ENCODE peak calls at places on chromosomes 4 and X, in five cellular contexts. R, C, V, X and I are unnamed samples.

GRCh38 chr4:26124753-26125236 is 196.0 kb upstream of the RBPJ start:
- DNase-seq in V (no peak), R (no peak), X (peak; percentile 71), C (peak; percentile 42), I (no peak)

GRCh38 chrX:103215037-103215767 is at the start of gene BEX4:
- DNase-seq in R (peak; percentile 84), X (peak; percentile 81), C (peak; percentile 71), V (peak; percentile 84), I (peak; percentile 91)

GRCh38 chrX:65595460-65595876 is 60.9 kb upstream of the LAS1L start:
- DNase-seq in C (peak; percentile 86), R (peak; percentile 88), X (peak; percentile 73), V (peak; percentile 77), I (peak; percentile 94)

GRCh38 chrX:101257448-101258259 is 33.5 kb downstream of the TAF7L start:
- DNase-seq in R (no peak), X (no peak), C (peak; percentile 26), V (no peak), I (no peak)

GRCh38 chrX:127459784-127460183 is 592.4 kb downstream of the ACTRT1 start:
- DNase-seq in V (no peak), X (no peak), R (no peak), C (no peak), I (no peak)

GRCh38 chrX:109732319-109732779 is 708 bp downstream of the ACSL4 start:
- DNase-seq in X (peak; percentile 16), V (no peak), R (no peak), C (peak; percentile 61), I (no peak)

GRCh38 chrX:39692796-39693195 is 405.0 kb downstream of the BCOR start:
- DNase-seq in X (no peak), C (no peak), R (no peak), V (no peak), I (no peak)

GRCh38 chr4:52728877-52729276 is 22.3 kb downstream of the ERVMER34-1 start:
- DNase-seq in X (no peak), C (no peak), R (no peak), V (no peak), I (no peak)

GRCh38 chrX:152635941-152636340 is 1.8 kb upstream of the GABRQ start:
- DNase-seq in R (peak; percentile 21), V (no peak), X (peak; percentile 60), C (peak; percentile 66), I (no peak)

GRCh38 chr4:47669946-47670345 is 167.9 kb downstream of the CORIN start:
- DNase-seq in V (no peak), R (no peak), C (no peak), X (no peak), I (no peak)

GRCh38 chrX:150198776-150199175 is 164.3 kb upstream of the MAMLD1 start:
- DNase-seq in V (no peak), C (peak; percentile 56), R (no peak), X (no peak), I (no peak)

GRCh38 chr4:106496066-106496465 is 127.5 kb upstream of the GIMD1 start:
- DNase-seq in C (peak; percentile 36), V (no peak), X (no peak), R (no peak), I (no peak)

GRCh38 chrX:88202149-88202548 is 544.9 kb upstream of the CPXCR1 start:
- DNase-seq in X (no peak), R (no peak), V (no peak), C (no peak), I (no peak)

GRCh38 chrX:39725928-39726619 is 371.7 kb downstream of the BCOR start:
- DNase-seq in X (peak; percentile 77), R (peak; percentile 68), C (peak; percentile 85), V (no peak), I (no peak)

GRCh38 chr4:5420266-5420665 is 288.1 kb downstream of the EVC2 start:
- DNase-seq in X (no peak), R (no peak), C (no peak), V (no peak), I (peak; percentile 36)

GRCh38 chr4:42397256-42397634 is at the start of gene SHISA3:
- DNase-seq in V (no peak), C (peak; percentile 38), X (no peak), R (no peak), I (no peak)

GRCh38 chrX:154142386-154142785 is 1.7 kb upstream of the OPN1LW start:
- DNase-seq in X (no peak), C (no peak), V (no peak), R (no peak), I (no peak)

GRCh38 chr4:30868257-30868656 is 148.1 kb downstream of the PCDH7 start:
- DNase-seq in R (no peak), V (no peak), C (no peak), X (no peak), I (no peak)

GRCh38 chrX:23870041-23870440 is 37.7 kb downstream of the APOO start:
- DNase-seq in R (no peak), V (no peak), C (no peak), X (no peak), I (no peak)

GRCh38 chr4:107900508-107900907 is 30.8 kb upstream of the CYP2U1 start:
- DNase-seq in V (no peak), X (no peak), C (no peak), R (no peak), I (no peak)